ENCODE peak calls at places on chromosomes 16 and 17, in nine cellular contexts. Q is fibroblast of lung; I is activated CD4-positive, alpha-beta T cell treated with anti-CD3 and anti-CD28 coated beads, Interleukin-2, amount 50 U/mL, for 48 hours; O is Daoy; N is stimulated activated CD8-positive, alpha-beta memory T cell treated with anti-CD3 and anti-CD28 coated beads, Interleukin-7, amount 100 ng/mL, for 1 hour; Z is NCI-H1048; R is prostate gland; H is substantia nigra; F is left lung. W is an unnamed sample.

GRCh38 chr17:77382966-77383612 is 242.3 kb downstream of the SEC14L1 start:
- DNase-seq in I (no peak), R (no peak), Z (no peak), N (no peak), H (no peak), F (no peak), O (no peak), Q (peak), W (peak)

GRCh38 chr17:34203018-34203646 is 52.0 kb upstream of the CCL2 start:
- DNase-seq in H (no peak), Z (no peak), Q (no peak), I (no peak), O (no peak), R (no peak), N (no peak), F (no peak), W (no peak)

GRCh38 chr17:5419959-5420653 is at the start of gene RPAIN:
- DNase-seq in F (peak), Q (peak), R (peak), Z (peak), H (peak), O (peak), I (peak), N (peak), W (peak)

GRCh38 chr17:63939884-63940283 is 7.8 kb upstream of the CD79B start:
- DNase-seq in F (no peak), N (no peak), Q (no peak), I (no peak), Z (no peak), R (no peak), O (no peak), H (no peak), W (no peak)

GRCh38 chr17:50174444-50174843 is 8.6 kb downstream of the SGCA start:
- DNase-seq in F (peak), O (no peak), H (no peak), Q (no peak), R (no peak), Z (no peak), I (no peak), N (no peak), W (no peak)

GRCh38 chr16:82630688-82631087 is 3.9 kb downstream of the CDH13 start:
- DNase-seq in I (no peak), F (no peak), H (no peak), R (no peak), Q (peak), Z (no peak), O (no peak), N (no peak), W (no peak)

GRCh38 chr17:57668332-57668731 is 76.8 kb downstream of the CCDC182 start:
- DNase-seq in Z (no peak), O (no peak), H (no peak), N (no peak), R (no peak), I (no peak), Q (no peak), F (no peak), W (no peak)

GRCh38 chr16:22098538-22099255 is 6.4 kb downstream of the VWA3A start:
- DNase-seq in N (no peak), R (no peak), I (no peak), F (no peak), O (peak), Z (no peak), H (no peak), Q (peak), W (peak)

GRCh38 chr16:88686062-88686438 is 257 bp downstream of the SNAI3 start:
- DNase-seq in R (no peak), Z (no peak), H (no peak), N (no peak), O (no peak), F (peak), I (peak), Q (no peak), W (no peak)

GRCh38 chr17:4420692-4421131 is 13.0 kb upstream of the SPNS3 start:
- DNase-seq in N (no peak), H (peak), R (peak), I (peak), Q (peak), O (peak), Z (peak), F (no peak), W (peak)

GRCh38 chr17:69552986-69553667 is 138.6 kb downstream of the MAP2K6 start:
- DNase-seq in R (no peak), Z (no peak), I (no peak), N (no peak), O (no peak), H (no peak), Q (no peak), F (no peak), W (no peak)

GRCh38 chr16:73280366-73280765 is 232.4 kb upstream of the ZFHX3 start:
- DNase-seq in R (no peak), N (no peak), Z (no peak), F (no peak), O (no peak), I (no peak), Q (no peak), H (no peak), W (no peak)